ENCODE peak calls at places on chromosome 10, in seven cellular contexts. M is KG1; B is HFFc6; J is NCI-H1092; A is activated naive CD4-positive, alpha-beta T cell; S is cardiac septum; Y is NCI-H1105 treated with DMSO at 0.1 percent for 48 hours. G is an unnamed sample.

GRCh38 chr10:6254200-6254599 is 51.5 kb downstream of the PFKFB3 start:
- DNase-seq in A (no peak), B (no peak), Y (no peak), M (no peak), S (no peak), J (no peak), G (no peak)

GRCh38 chr10:17075975-17076374 is 53.6 kb downstream of the CUBN start:
- DNase-seq in Y (no peak), S (no peak), M (no peak), B (no peak), A (no peak), J (no peak), G (no peak)

GRCh38 chr10:99799613-99800012 is 17.2 kb downstream of the ABCC2 start:
- DNase-seq in A (no peak), B (no peak), J (no peak), Y (no peak), S (no peak), M (no peak), G (no peak)

GRCh38 chr10:87053121-87053520 is 33.0 kb downstream of the FAM25A start:
- DNase-seq in S (no peak), J (peak; percentile 47), Y (peak; percentile 65), M (no peak), A (no peak), B (no peak), G (peak; percentile 93)

GRCh38 chr10:73649876-73650536 is 5.8 kb downstream of the SYNPO2L start:
- DNase-seq in S (no peak), A (no peak), Y (no peak), B (peak; percentile 63), J (no peak), M (no peak), G (no peak)

GRCh38 chr10:84550756-84551436 is 222.5 kb downstream of the CCSER2 start:
- DNase-seq in S (no peak), B (no peak), Y (no peak), M (no peak), J (no peak), A (no peak), G (no peak)

GRCh38 chr10:103745264-103746247 is 109.8 kb downstream of the SH3PXD2A start:
- DNase-seq in B (peak; percentile 28), J (no peak), M (no peak), A (no peak), Y (no peak), S (no peak), G (no peak)

GRCh38 chr10:107275806-107276205 is 111.3 kb upstream of the SORCS1 start:
- DNase-seq in J (no peak), Y (no peak), B (no peak), A (no peak), S (no peak), M (no peak), G (peak; percentile 49)

GRCh38 chr10:58701398-58702135 is 188.9 kb downstream of the BICC1 start:
- DNase-seq in B (peak; percentile 76), Y (no peak), S (no peak), M (no peak), A (no peak), J (no peak), G (no peak)

GRCh38 chr10:97328646-97329453 is 5.7 kb downstream of the FRAT2 start:
- DNase-seq in S (no peak), M (no peak), J (no peak), Y (no peak), B (no peak), A (no peak), G (no peak)

GRCh38 chr10:49115015-49115795 is at the start of gene VSTM4:
- DNase-seq in A (no peak), Y (no peak), J (peak; percentile 20), B (no peak), S (no peak), M (no peak), G (no peak)

GRCh38 chr10:18140957-18141888 is 999 bp downstream of the CACNB2 start:
- DNase-seq in A (no peak), Y (no peak), B (no peak), M (no peak), J (no peak), S (no peak), G (no peak)